ENCODE peak calls at places on chromosomes 1 and 21, in nine cellular contexts. M, H, F, O, B, W, J, G and E are unnamed samples.

GRCh38 chr1:94039514-94039870 is 81.5 kb downstream of the ABCA4 start:
- DNase-seq in M (peak; percentile 86), H (peak; percentile 58), F (peak; percentile 93), O (peak; percentile 44), B (peak; percentile 31), W (peak; percentile 74), J (no peak), G (peak; percentile 81), E (no peak)

GRCh38 chr1:166083887-166084286 is 82.9 kb downstream of the FAM78B start:
- DNase-seq in M (no peak), H (no peak), F (no peak), O (no peak), B (no peak), W (no peak), J (no peak), G (no peak), E (no peak)

GRCh38 chr1:209455133-209455532 is 128.4 kb upstream of the CAMK1G start:
- DNase-seq in M (no peak), H (no peak), F (no peak), O (no peak), B (no peak), W (no peak), J (no peak), G (no peak), E (no peak)

GRCh38 chr1:236759252-236759859 is 35.7 kb upstream of the MTR start:
- DNase-seq in M (no peak), H (peak; percentile 11), F (no peak), O (no peak), B (no peak), W (no peak), J (peak; percentile 27), G (no peak), E (no peak)

GRCh38 chr1:53115403-53116306 is 26.8 kb downstream of the SLC1A7 start:
- DNase-seq in M (no peak), H (no peak), F (no peak), O (no peak), B (no peak), W (no peak), J (no peak), G (no peak), E (no peak)

GRCh38 chr1:16276302-16277020 is 39.5 kb upstream of the CPLANE2 start:
- DNase-seq in M (no peak), H (no peak), F (no peak), O (no peak), B (no peak), W (no peak), J (no peak), G (no peak), E (no peak)

GRCh38 chr1:197180252-197180878 is 33.9 kb upstream of the ASPM start:
- DNase-seq in M (no peak), H (no peak), F (no peak), O (no peak), B (no peak), W (no peak), J (no peak), G (no peak), E (no peak)

GRCh38 chr1:14850563-14850962 is 252.1 kb downstream of the KAZN start:
- DNase-seq in M (no peak), H (no peak), F (no peak), O (no peak), B (no peak), W (no peak), J (no peak), G (no peak), E (no peak)

GRCh38 chr1:217919683-217920502 is 288.7 kb downstream of the SPATA17 start:
- DNase-seq in M (no peak), H (no peak), F (no peak), O (no peak), B (no peak), W (no peak), J (no peak), G (no peak), E (no peak)

GRCh38 chr1:30615076-30615795 is 108.1 kb downstream of the MATN1 start:
- DNase-seq in M (no peak), H (no peak), F (no peak), O (no peak), B (no peak), W (no peak), J (no peak), G (no peak), E (peak; percentile 29)

GRCh38 chr1:89068291-89068690 is 3.3 kb upstream of the GBP1 start:
- DNase-seq in M (no peak), H (no peak), F (no peak), O (no peak), B (no peak), W (no peak), J (no peak), G (no peak), E (no peak)

GRCh38 chr1:51329443-51330325 is 678 bp downstream of the TTC39A start:
- DNase-seq in M (no peak), H (no peak), F (no peak), O (no peak), B (no peak), W (peak; percentile 87), J (no peak), G (peak; percentile 90), E (no peak)

GRCh38 chr21:45408811-45409261 is 3.9 kb downstream of the COL18A1 start:
- DNase-seq in M (peak; percentile 62), H (no peak), F (peak; percentile 74), O (no peak), B (no peak), W (no peak), J (no peak), G (no peak), E (no peak)

GRCh38 chr1:150696151-150696550 is 803 bp downstream of the GOLPH3L start:
- DNase-seq in M (no peak), H (no peak), F (no peak), O (no peak), B (no peak), W (no peak), J (no peak), G (no peak), E (no peak)

GRCh38 chr1:89536555-89537393 is 12.1 kb downstream of the LRRC8B start:
- DNase-seq in M (no peak), H (no peak), F (no peak), O (no peak), B (no peak), W (no peak), J (no peak), G (no peak), E (no peak)

GRCh38 chr1:116127123-116127847 is 16.1 kb downstream of the MAB21L3 start:
- DNase-seq in M (no peak), H (no peak), F (no peak), O (no peak), B (no peak), W (no peak), J (no peak), G (no peak), E (no peak)

GRCh38 chr1:6052543-6053205 is 7.0 kb downstream of the KCNAB2 start:
- DNase-seq in M (no peak), H (peak; percentile 59), F (no peak), O (peak; percentile 51), B (no peak), W (peak; percentile 71), J (peak; percentile 63), G (no peak), E (no peak)